ENCODE peak calls at places on chromosome 18, in ten cellular contexts. D, K, B, E, J, T, P, V, Y and S are unnamed samples.

GRCh38 chr18:9354256-9354655 is 19.7 kb downstream of the TWSG1 start:
- DNase-seq in D (no peak), K (no peak), B (no peak), E (no peak), J (no peak), T (no peak), P (no peak), V (no peak), Y (no peak), S (no peak)

GRCh38 chr18:3655254-3655554 is 205.2 kb downstream of the TGIF1 start:
- DNase-seq in D (no peak), K (no peak), B (no peak), E (no peak), J (no peak), T (no peak), P (no peak), V (no peak), Y (no peak), S (no peak)

GRCh38 chr18:45361148-45361851 is 254.0 kb upstream of the SLC14A2 start:
- DNase-seq in D (no peak), K (no peak), B (no peak), E (no peak), J (no peak), T (no peak), P (no peak), V (no peak), Y (no peak), S (no peak)

GRCh38 chr18:44803019-44803650 is 122.4 kb downstream of the SETBP1 start:
- DNase-seq in D (peak; percentile 83), K (peak; percentile 15), B (no peak), E (no peak), J (peak; percentile 97), T (peak; percentile 78), P (peak; percentile 78), V (peak; percentile 75), Y (no peak), S (no peak)

GRCh38 chr18:48672671-48673340 is 134.0 kb downstream of the CTIF start:
- DNase-seq in D (peak; percentile 3), K (no peak), B (no peak), E (no peak), J (peak; percentile 48), T (no peak), P (no peak), V (peak; percentile 47), Y (peak; percentile 13), S (no peak)

GRCh38 chr18:53131001-53131400 is 791.0 kb downstream of the DCC start:
- DNase-seq in D (no peak), K (no peak), B (no peak), E (no peak), J (no peak), T (no peak), P (no peak), V (no peak), Y (no peak), S (no peak)

GRCh38 chr18:23712445-23712844 is 23.2 kb downstream of the LAMA3 start:
- DNase-seq in D (no peak), K (no peak), B (no peak), E (no peak), J (no peak), T (no peak), P (no peak), V (no peak), Y (no peak), S (no peak)

GRCh38 chr18:46424898-46425297 is 232.1 kb downstream of the LOXHD1 start:
- DNase-seq in D (no peak), K (no peak), B (no peak), E (peak; percentile 29), J (no peak), T (no peak), P (no peak), V (no peak), Y (no peak), S (no peak)

GRCh38 chr18:49763590-49763989 is 49.7 kb downstream of the ACAA2 start:
- DNase-seq in D (no peak), K (no peak), B (no peak), E (no peak), J (no peak), T (no peak), P (no peak), V (no peak), Y (no peak), S (no peak)

GRCh38 chr18:28114472-28114871 is 62.5 kb downstream of the CDH2 start:
- DNase-seq in D (no peak), K (no peak), B (no peak), E (no peak), J (no peak), T (no peak), P (no peak), V (no peak), Y (no peak), S (no peak)

GRCh38 chr18:39701839-39702238 is 2136.2 kb upstream of the CELF4 start:
- DNase-seq in D (no peak), K (peak; percentile 88), B (no peak), E (no peak), J (no peak), T (no peak), P (no peak), V (no peak), Y (no peak), S (no peak)

GRCh38 chr18:55444496-55444895 is 143.5 kb downstream of the TCF4 start:
- DNase-seq in D (no peak), K (no peak), B (no peak), E (no peak), J (no peak), T (no peak), P (no peak), V (no peak), Y (no peak), S (no peak)

GRCh38 chr18:55440988-55441387 is 147.0 kb downstream of the TCF4 start:
- DNase-seq in D (no peak), K (no peak), B (no peak), E (no peak), J (no peak), T (no peak), P (no peak), V (no peak), Y (no peak), S (no peak)

GRCh38 chr18:55439036-55439435 is 149.0 kb downstream of the TCF4 start:
- DNase-seq in D (no peak), K (no peak), B (no peak), E (no peak), J (no peak), T (no peak), P (no peak), V (no peak), Y (no peak), S (no peak)

GRCh38 chr18:55446996-55447671 is 140.9 kb downstream of the TCF4 start:
- DNase-seq in D (no peak), K (no peak), B (no peak), E (no peak), J (no peak), T (no peak), P (no peak), V (no peak), Y (no peak), S (no peak)

DNA sequence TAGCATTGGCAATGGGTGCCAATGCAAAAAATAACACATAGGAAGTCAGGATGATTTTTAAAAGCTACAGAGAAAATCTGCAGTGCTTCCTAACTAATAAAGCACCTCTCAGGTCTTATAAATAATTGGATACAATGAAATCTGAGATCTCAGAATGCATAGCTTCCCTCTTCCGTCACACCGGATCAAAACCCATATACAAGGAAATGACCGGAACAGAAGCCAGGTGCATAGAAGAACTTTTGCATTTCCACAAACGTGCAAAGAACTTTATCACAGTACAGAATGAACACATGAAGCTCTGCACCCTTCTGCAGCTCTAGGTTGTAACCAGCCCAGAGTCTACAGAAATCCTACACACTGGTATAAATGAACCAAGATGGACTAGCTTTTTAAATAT is 145.4 kb downstream of the TCF4 start:
- DNase-seq in D (no peak), K (no peak), B (no peak), E (no peak), J (no peak), T (no peak), P (no peak), V (no peak), Y (no peak), S (no peak)
- H3K4me1 ChIP-seq in D (no peaks in the 10 kb centered on the region), K (no peaks in the 10 kb centered on the region), B (no peaks in the 10 kb centered on the region), E (no peaks in the 10 kb centered on the region), J (no peaks in the 10 kb centered on the region), T (no peaks in the 10 kb centered on the region), P (no peaks in the 10 kb centered on the region), V (no peaks in the 10 kb centered on the region), Y (no peaks in the 10 kb centered on the region), S (peaks cover 4% of the 10 kb centered on the region)

GRCh38 chr18:62766266-62766665 is 50.9 kb downstream of the PHLPP1 start:
- DNase-seq in D (no peak), K (no peak), B (no peak), E (no peak), J (no peak), T (no peak), P (no peak), V (no peak), Y (no peak), S (no peak)
- H3K27ac ChIP-seq in D (no peak overlapping the region), K (no peak overlapping the region), B (no peak overlapping the region), E (no peak overlapping the region), J (no peak overlapping the region), T (no peak overlapping the region), P (no peak overlapping the region), V (no peak overlapping the region), Y (no peak overlapping the region), S (no peak overlapping the region)

GRCh38 chr18:12334280-12335262 is 26.5 kb downstream of the TUBB6 start:
- DNase-seq in D (no peak), K (no peak), B (no peak), E (no peak), J (peak; percentile 80), T (no peak), P (no peak), V (no peak), Y (no peak), S (no peak)

GRCh38 chr18:12336251-12336650 is 28.2 kb downstream of the TUBB6 start:
- DNase-seq in D (no peak), K (no peak), B (no peak), E (no peak), J (peak; percentile 27), T (no peak), P (no peak), V (no peak), Y (no peak), S (no peak)

GRCh38 chr18:12335503-12335902 is 27.5 kb downstream of the TUBB6 start:
- DNase-seq in D (no peak), K (no peak), B (no peak), E (no peak), J (peak; percentile 46), T (no peak), P (no peak), V (no peak), Y (no peak), S (no peak)

GRCh38 chr18:12336887-12337286 is 28.8 kb downstream of the TUBB6 start:
- DNase-seq in D (no peak), K (peak; percentile 86), B (no peak), E (no peak), J (no peak), T (no peak), P (no peak), V (no peak), Y (no peak), S (no peak)

GRCh38 chr18:12333650-12334279 is 25.7 kb downstream of the TUBB6 start:
- DNase-seq in D (no peak), K (no peak), B (no peak), E (no peak), J (peak; percentile 55), T (no peak), P (no peak), V (no peak), Y (no peak), S (no peak)
- H3K4me1 ChIP-seq in D (peaks cover 3% of the 10 kb centered on the region), K (peaks cover 23% of the 10 kb centered on the region), B (no peaks in the 10 kb centered on the region), E (no peaks in the 10 kb centered on the region), J (peaks cover 28% of the 10 kb centered on the region), T (peaks cover 40% of the 10 kb centered on the region), P (no peaks in the 10 kb centered on the region), V (no peaks in the 10 kb centered on the region), Y (no peaks in the 10 kb centered on the region), S (no peaks in the 10 kb centered on the region)

GRCh38 chr18:12059334-12060181 is 34.1 kb upstream of the ANKRD62 start:
- DNase-seq in D (no peak), K (no peak), B (no peak), E (no peak), J (no peak), T (no peak), P (no peak), V (peak; percentile 39), Y (no peak), S (no peak)
- H3K27ac ChIP-seq in D (no peak overlapping the region), K (no peak overlapping the region), B (no peak overlapping the region), E (no peak overlapping the region), J (no peak overlapping the region), T (no peak overlapping the region), P (no peak overlapping the region), V (no peak overlapping the region), Y (no peak overlapping the region), S (no peak overlapping the region)